ENCODE peak calls at places on chromosomes 4 and X, in seven cellular contexts. Z is brain microvascular endothelial cell, K is heart right ventricle, Q is MM.1S, N is neural progenitor cell, O is fibroblast of lung, X is fibroblast of pulmonary artery. M is an unnamed sample.

GRCh38 chr4:101349346-101350064 is 2.2 kb upstream of the PPP3CA start:
- DNase-seq in Z (no peak), K (peak; percentile 57), Q (no peak), N (no peak), O (peak; percentile 51), X (peak; percentile 50), M (no peak)

GRCh38 chrX:47145408-47146120 is 543 bp downstream of the RBM10 start:
- DNase-seq in Z (no peak), K (no peak), Q (no peak), N (no peak), O (no peak), X (no peak), M (peak; percentile 47)

GRCh38 chr4:151717909-151718613 is 42.7 kb downstream of the GATB start:
- DNase-seq in Z (no peak), K (no peak), Q (no peak), N (no peak), O (peak; percentile 15), X (no peak), M (peak; percentile 45)

GRCh38 chrX:18938710-18939109 is 45.2 kb downstream of the PHKA2 start:
- DNase-seq in Z (no peak), K (no peak), Q (no peak), N (no peak), O (peak; percentile 12), X (peak; percentile 3), M (no peak)

GRCh38 chr4:19615086-19615689 is 636.5 kb upstream of the SLIT2 start:
- DNase-seq in Z (no peak), K (no peak), Q (peak; percentile 77), N (no peak), O (peak; percentile 10), X (no peak), M (no peak)

GRCh38 chr4:118772149-118773081 is 63.5 kb downstream of the SEC24D start:
- DNase-seq in Z (no peak), K (no peak), Q (peak; percentile 60), N (peak; percentile 51), O (peak; percentile 48), X (peak; percentile 82), M (no peak)

GRCh38 chr4:6749340-6750171 is 33.0 kb upstream of the KIAA0232 start:
- DNase-seq in Z (peak; percentile 15), K (peak; percentile 51), Q (no peak), N (no peak), O (peak; percentile 55), X (peak; percentile 34), M (no peak)

GRCh38 chrX:96204928-96205327 is 479.7 kb upstream of the DIAPH2 start:
- DNase-seq in Z (no peak), K (no peak), Q (no peak), N (no peak), O (no peak), X (no peak), M (no peak)

GRCh38 chrX:65502618-65503017 is 32.0 kb downstream of the LAS1L start:
- DNase-seq in Z (no peak), K (no peak), Q (no peak), N (no peak), O (no peak), X (no peak), M (no peak)

GRCh38 chr4:145341381-145341780 is 140.3 kb upstream of the SMAD1 start:
- DNase-seq in Z (no peak), K (no peak), Q (no peak), N (no peak), O (no peak), X (no peak), M (no peak)

GRCh38 chr4:14917305-14917647 is 85.0 kb upstream of the CPEB2 start:
- DNase-seq in Z (no peak), K (no peak), Q (no peak), N (no peak), O (no peak), X (no peak), M (no peak)

GRCh38 chr4:188941524-188942109 is 802.4 kb downstream of the TRIML1 start:
- DNase-seq in Z (peak; percentile 96), K (no peak), Q (no peak), N (no peak), O (peak; percentile 99), X (peak; percentile 74), M (no peak)

GRCh38 chr4:876780-877179 is 50.9 kb upstream of the CPLX1 start:
- DNase-seq in Z (no peak), K (no peak), Q (no peak), N (peak; percentile 45), O (no peak), X (no peak), M (peak; percentile 41)

GRCh38 chr4:52126946-52127345 is 75.8 kb downstream of the SPATA18 start:
- DNase-seq in Z (peak; percentile 55), K (no peak), Q (no peak), N (no peak), O (no peak), X (peak; percentile 8), M (peak; percentile 27)

DNA sequence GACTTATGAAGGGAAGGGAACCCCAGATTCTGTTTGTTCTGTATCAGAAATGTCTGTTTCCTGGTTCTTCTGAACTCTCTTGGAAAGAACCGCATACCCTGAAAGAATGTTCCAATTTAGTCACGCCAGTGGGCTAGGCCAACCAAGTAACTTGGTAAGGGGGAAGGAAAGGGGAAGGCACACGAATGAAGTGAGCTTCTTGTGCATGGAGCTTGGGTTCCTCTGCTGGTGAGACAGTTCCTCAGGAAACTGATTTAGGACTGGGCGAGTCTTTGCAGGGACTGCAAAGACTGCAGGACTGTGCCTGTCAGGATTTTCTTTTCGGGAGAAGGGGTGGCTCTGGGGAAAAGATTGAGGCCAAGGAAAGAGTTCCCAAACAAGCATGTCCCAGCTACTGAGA is 35.6 kb downstream of the FRMPD3 start:
- DNase-seq in Z (no peak), K (no peak), Q (no peak), N (no peak), O (peak; percentile 20), X (no peak), M (no peak)
- TF ChIP-seq CTCF in Z (peak; percentile 15), K (no peak), Q (no peak), N (no peak), O (no peak), X (no peak), M (no peak)

DNA sequence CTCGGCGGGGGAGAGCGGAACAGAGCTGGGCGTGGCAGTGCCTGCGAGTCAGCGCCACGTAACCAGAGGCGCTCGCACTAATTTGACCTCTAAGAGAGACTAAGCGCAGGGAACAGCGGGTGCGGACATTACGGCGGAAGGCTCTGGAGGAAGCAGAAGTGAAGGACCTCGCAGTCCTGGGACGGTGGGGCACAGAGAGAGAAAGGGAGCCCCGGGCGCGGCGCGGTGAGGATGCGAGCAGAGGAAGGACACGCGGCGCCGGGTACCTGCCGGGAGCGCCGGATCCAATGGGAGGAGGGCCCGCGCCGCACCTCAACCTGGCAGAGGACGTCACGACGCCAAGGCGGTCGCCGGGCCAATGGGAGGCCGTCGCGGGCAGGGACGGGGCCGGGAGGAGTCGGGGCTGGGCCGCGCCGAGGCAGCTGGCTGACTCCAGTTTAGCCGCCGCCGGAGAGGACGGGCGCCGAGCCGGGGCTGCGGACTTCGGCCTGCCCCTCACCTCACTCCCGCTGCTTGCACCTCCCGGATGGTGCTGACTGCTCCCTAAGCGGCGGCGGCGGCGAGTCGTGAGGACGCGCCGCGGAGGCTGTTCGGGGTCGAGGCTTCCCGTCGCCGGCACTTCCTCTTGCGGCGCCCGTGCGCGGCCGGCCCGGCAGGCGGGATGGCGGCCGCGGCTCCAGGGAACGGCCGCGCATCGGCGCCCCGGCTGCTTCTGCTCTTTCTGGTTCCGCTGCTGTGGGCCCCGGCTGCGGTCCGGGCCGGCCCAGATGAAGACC is at the start of gene TMEM165:
- DNase-seq in Z (peak; percentile 82), K (peak; percentile 91), Q (peak; percentile 90), N (peak; percentile 94), O (peak; percentile 89), X (peak; percentile 85), M (peak; percentile 94)
- TF ChIP-seq CTCF in Z (no peak), K (no peak), Q (no peak), N (no peak), O (no peak), X (no peak), M (peak; percentile 12)

GRCh38 chr4:4507923-4508322 is 33.9 kb downstream of the STX18 start:
- DNase-seq in Z (no peak), K (no peak), Q (peak; percentile 48), N (no peak), O (no peak), X (peak; percentile 24), M (no peak)
- TF ChIP-seq CTCF in Z (peak; percentile 76), K (no peak), Q (peak; percentile 64), N (peak; percentile 61), O (peak; percentile 31), X (peak; percentile 65), M (no peak)

DNA sequence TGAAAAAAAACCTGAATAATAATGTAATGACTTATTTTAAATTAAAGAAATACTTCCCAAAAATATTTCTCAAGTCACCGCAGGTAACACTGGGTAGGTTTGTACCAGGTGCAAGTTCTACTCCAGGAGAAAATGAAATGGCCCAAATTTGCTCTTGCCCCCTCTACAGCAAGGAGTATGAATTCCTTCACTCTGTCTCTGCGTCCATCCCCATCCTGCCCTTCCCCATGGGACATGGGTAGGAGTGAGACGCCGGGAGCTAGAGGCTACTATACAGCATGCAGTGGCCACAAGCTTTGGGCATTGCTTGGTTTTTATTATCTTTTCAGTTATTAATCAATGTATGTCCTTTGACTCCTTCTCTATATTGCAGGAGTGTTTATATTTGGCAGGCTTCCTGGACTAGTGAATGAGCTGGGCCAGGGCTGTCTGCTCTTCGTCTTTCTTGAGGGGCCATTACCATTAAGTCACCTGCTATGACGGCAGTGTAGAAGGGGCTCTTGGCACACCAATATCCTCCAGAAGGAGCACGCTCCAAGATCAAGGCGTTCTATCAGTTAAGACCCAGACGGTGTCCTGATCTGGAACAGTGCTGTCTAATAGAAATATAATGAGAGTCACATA is 149.6 kb downstream of the ENPP6 start:
- DNase-seq in Z (no peak), K (no peak), Q (no peak), N (no peak), O (no peak), X (no peak), M (no peak)
- TF ChIP-seq CTCF in Z (no peak), K (no peak), Q (no peak), N (no peak), O (no peak), X (no peak), M (no peak)

M was measured in glutamatergic neuron.